ENCODE peak calls at places on chromosomes 4 and X, in five cellular contexts. V is tibial nerve, S is A549, Y is ovary, G is uterus. Q is an unnamed sample. For H3K4me1, the result is how much of the 10 kb centered on the place peaks cover.

GRCh38 chr4:111636961-111637556 is 508.2 kb upstream of the FAM241A start:
- DNase-seq in G (no peak), V (no peak), Y (no peak), S (no peak), Q (no peak)

GRCh38 chr4:102778720-102779119 is 18.0 kb upstream of the MANBA start:
- DNase-seq in S (no peak), G (no peak), V (no peak), Y (no peak), Q (no peak)

GRCh38 chr4:74223801-74224200 is 65.9 kb downstream of the MTHFD2L start:
- DNase-seq in Y (no peak), V (no peak), S (no peak), G (no peak), Q (no peak)

GRCh38 chrX:128804828-128805227 is 718.5 kb downstream of the SMARCA1 start:
- DNase-seq in G (no peak), Y (no peak), V (no peak), S (no peak), Q (no peak)

GRCh38 chrX:126237524-126237923 is 71.4 kb upstream of the DCAF12L2 start:
- DNase-seq in G (no peak), Y (no peak), S (no peak), V (no peak), Q (no peak)

GRCh38 chr4:146943691-146944375 is 1.8 kb downstream of the TTC29 start:
- DNase-seq in Y (no peak), S (no peak), V (no peak), G (no peak), Q (no peak)

GRCh38 chr4:186954506-186954905 is 230.8 kb upstream of the FAT1 start:
- DNase-seq in G (no peak), Y (no peak), V (no peak), S (no peak), Q (no peak)

GRCh38 chr4:42713371-42713770 is 56.5 kb upstream of the ATP8A1 start:
- DNase-seq in G (no peak), S (no peak), V (no peak), Y (no peak), Q (no peak)

GRCh38 chrX:34578237-34578636 is 78.8 kb downstream of the TMEM47 start:
- DNase-seq in Y (no peak), S (peak), V (peak), G (no peak), Q (no peak)

GRCh38 chrX:1600406-1601050 is 9.1 kb downstream of the AKAP17A start:
- DNase-seq in S (no peak), V (no peak), Y (no peak), G (no peak), Q (no peak)

GRCh38 chrX:15336023-15336413 is 695 bp upstream of the PIGA start:
- DNase-seq in V (peak), G (no peak), Y (peak), S (peak), Q (no peak)

GRCh38 chr4:147194604-147195003 is 248.9 kb upstream of the TTC29 start:
- DNase-seq in Y (no peak), V (no peak), S (no peak), G (no peak), Q (no peak)

GRCh38 chr4:122619583-122619982 is 1.3 kb downstream of the IL21 start:
- DNase-seq in S (no peak), Y (no peak), G (no peak), V (no peak), Q (no peak)

GRCh38 chr4:183201331-183201730 is 102.3 kb downstream of the WWC2 start:
- DNase-seq in Y (no peak), G (no peak), V (no peak), S (no peak), Q (no peak)

GRCh38 chr4:57100979-57101629 is 9.1 kb downstream of the IGFBP7 start:
- DNase-seq in V (no peak), S (no peak), G (no peak), Y (no peak), Q (no peak)

GRCh38 chr4:63218837-63219236 is 1190.4 kb downstream of the TECRL start:
- DNase-seq in G (no peak), Y (no peak), S (no peak), V (no peak), Q (no peak)

GRCh38 chrX:45748443-45748842 is 547.8 kb upstream of the DIPK2B start:
- DNase-seq in G (no peak), Y (no peak), V (no peak), S (no peak), Q (no peak)
- H3K4me1 ChIP-seq in G (under half), Y (under half), V (under half), S (half or more), Q (under half)

GRCh38 chr4:141309864-141310263 is 89.2 kb downstream of the ZNF330 start:
- DNase-seq in Y (no peak), V (no peak), S (no peak), G (no peak), Q (no peak)

GRCh38 chr4:141314627-141315026 is 93.9 kb downstream of the ZNF330 start:
- DNase-seq in S (no peak), V (no peak), Y (no peak), G (no peak), Q (no peak)

GRCh38 chr4:141306331-141306730 is 85.6 kb downstream of the ZNF330 start:
- DNase-seq in Y (no peak), G (no peak), S (no peak), V (no peak), Q (no peak)

GRCh38 chr4:141307241-141307689 is 86.6 kb downstream of the ZNF330 start:
- DNase-seq in S (peak), Y (no peak), V (peak), G (peak), Q (peak)

GRCh38 chr4:141311805-141312204 is 91.1 kb downstream of the ZNF330 start:
- DNase-seq in S (no peak), G (no peak), Y (no peak), V (no peak), Q (no peak)
- TF ChIP-seq POLR2A in S (no peak), G (no peak), Y (no peak), V (no peak), Q (no peak)

GRCh38 chrX:102712216-102712966 is at the start of gene GPRASP2:
- DNase-seq in V (no peak), S (no peak), Y (peak), G (peak), Q (peak)

GRCh38 chrX:102715967-102716366 is 3.7 kb downstream of the GPRASP2 start:
- DNase-seq in S (no peak), Y (no peak), V (no peak), G (no peak), Q (no peak)

GRCh38 chrX:102711872-102712215 is 404 bp upstream of the GPRASP2 start:
- DNase-seq in G (no peak), Y (peak), V (no peak), S (no peak), Q (no peak)

GRCh38 chrX:102714994-102715393 is 2.7 kb downstream of the GPRASP2 start:
- DNase-seq in S (no peak), G (no peak), V (no peak), Y (no peak), Q (no peak)

GRCh38 chrX:102712967-102713677 is 874 bp downstream of the GPRASP2 start:
- DNase-seq in G (peak), S (peak), Y (peak), V (peak), Q (peak)
- H3K4me3 ChIP-seq in G (peak), S (peak), Y (peak), V (peak), Q (peak)

GRCh38 chrX:27808226-27808625 is 436 bp downstream of the MAGEB10 start:
- DNase-seq in Y (no peak), S (no peak), G (no peak), V (no peak), Q (no peak)
- H3K4me1 ChIP-seq in Y (under half), S (under half), G (under half), V (under half), Q (under half)

GRCh38 chrX:54999717-55000598 is at the start of gene APEX2:
- DNase-seq in G (peak), S (peak), Y (peak), V (peak), Q (peak)
- TF ChIP-seq POLR2A in G (peak), S (peak), Y (peak), V (peak), Q (no peak)

GRCh38 chrX:132214518-132214917 is 4.7 kb downstream of the RAP2C start:
- DNase-seq in V (no peak), S (no peak), G (no peak), Y (no peak), Q (no peak)

GRCh38 chrX:132217203-132218073 is 1.8 kb downstream of the RAP2C start:
- DNase-seq in G (peak), S (peak), Y (peak), V (peak), Q (peak)

GRCh38 chrX:132218100-132218807 is 993 bp downstream of the RAP2C start:
- DNase-seq in S (peak), Y (peak), V (peak), G (peak), Q (peak)

GRCh38 chrX:132216283-132216682 is 3.0 kb downstream of the RAP2C start:
- DNase-seq in V (no peak), S (no peak), G (peak), Y (no peak), Q (no peak)

DNA sequence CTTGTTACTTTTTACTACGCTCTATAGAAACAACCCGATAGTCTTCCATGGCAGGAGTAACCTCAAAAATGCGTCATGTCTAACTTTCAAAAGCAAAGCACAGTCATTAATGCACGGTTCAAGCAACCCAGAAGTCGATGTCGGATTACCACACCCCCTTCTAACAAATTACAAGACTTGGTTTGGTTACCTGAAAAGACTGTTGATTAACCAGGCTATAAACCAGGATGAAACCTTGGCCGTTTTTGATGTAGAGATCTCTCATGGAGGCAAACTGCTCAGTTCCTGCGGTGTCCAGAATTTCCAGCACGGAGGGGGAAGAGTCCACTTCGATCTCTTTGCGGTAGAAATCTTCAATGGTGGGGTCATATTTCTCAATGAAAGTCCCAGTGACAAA is 2.4 kb downstream of the RAP2C start:
- DNase-seq in G (no peak), S (no peak), V (no peak), Y (no peak), Q (no peak)
- H3K4me3 ChIP-seq in G (peak), S (peak), V (peak), Y (peak), Q (peak)

GRCh38 chr4:2482693-2483092 is 13.8 kb downstream of the RNF4 start:
- DNase-seq in G (no peak), S (no peak), V (peak), Y (no peak), Q (peak)
- H3K4me1 ChIP-seq in G (under half), S (under half), V (half or more), Y (under half), Q (half or more)

GRCh38 chr4:15703439-15703838 is 574 bp downstream of the BST1 start:
- DNase-seq in G (no peak), Y (no peak), S (no peak), V (no peak), Q (no peak)

GRCh38 chr4:15702941-15703403 is at the start of gene BST1:
- DNase-seq in V (peak), S (peak), G (peak), Y (peak), Q (peak)

GRCh38 chr4:15704145-15704544 is 1.3 kb downstream of the BST1 start:
- DNase-seq in Y (no peak), V (no peak), G (no peak), S (no peak), Q (no peak)

GRCh38 chr4:15707363-15707715 is 4.5 kb downstream of the BST1 start:
- DNase-seq in S (no peak), G (no peak), V (no peak), Y (no peak), Q (no peak)

DNA sequence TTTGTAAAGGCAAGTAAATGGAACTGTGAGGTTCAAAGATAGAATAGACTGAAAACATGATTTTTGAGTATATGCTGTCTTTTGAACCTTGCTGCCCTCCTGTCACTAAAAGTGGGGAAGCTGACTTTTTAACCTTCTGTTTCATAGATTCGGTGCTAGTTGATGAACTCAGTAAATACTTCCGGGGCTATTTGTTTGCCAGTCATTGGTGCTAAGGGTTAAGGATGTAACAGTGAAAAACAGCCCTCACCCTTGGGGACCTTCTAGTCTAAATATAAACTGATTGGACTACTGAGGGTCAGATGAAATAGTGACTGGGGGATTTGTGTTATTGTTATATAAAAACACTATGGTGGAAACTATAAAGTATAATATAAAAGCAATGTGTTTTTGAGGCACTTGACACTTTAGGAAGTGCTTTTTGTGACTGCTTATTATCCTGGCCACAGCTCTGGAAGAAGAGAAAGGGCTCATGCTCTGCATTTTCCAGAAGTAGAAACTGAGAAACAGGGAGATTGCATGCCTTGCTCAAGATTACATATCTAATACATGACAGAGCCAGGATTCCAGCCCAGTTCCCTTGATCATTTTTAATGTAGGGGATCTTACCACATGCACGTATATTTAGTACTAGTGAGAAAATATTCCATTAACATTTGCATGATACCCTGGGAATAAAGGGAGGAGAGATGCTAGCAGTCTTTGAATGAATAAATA is 3.9 kb downstream of the BST1 start:
- DNase-seq in Y (no peak), S (no peak), V (no peak), G (no peak), Q (no peak)
- TF ChIP-seq POLR2A in Y (no peak), S (no peak), V (no peak), G (no peak), Q (no peak)

GRCh38 chrX:77528034-77528433 is 80.8 kb downstream of the FGF16 start:
- DNase-seq in V (no peak), S (no peak), G (no peak), Y (no peak), Q (no peak)
- H3K4me3 ChIP-seq in V (no peak), S (no peak), G (no peak), Y (no peak), Q (no peak)

Q was measured in heart left ventricle.